ENCODE peak calls at places on chromosomes 1 and 21, in five cellular contexts. L is bronchial epithelial cell, P is small intestine, U is H7, Q is suprapubic skin. G is an unnamed sample.

GRCh38 chr1:30745834-30746208 is 11.8 kb downstream of the LAPTM5 start:
- DNase-seq in L (no peak), P (no peak), U (no peak), Q (no peak), G (no peak)

GRCh38 chr1:91537281-91538069 is 36.8 kb downstream of the CDC7 start:
- DNase-seq in L (peak; percentile 17), P (no peak), U (no peak), Q (no peak), G (peak; percentile 19)

GRCh38 chr1:154973344-154974085 is 966 bp upstream of the CKS1B start:
- DNase-seq in L (peak; percentile 97), P (peak; percentile 100), U (peak; percentile 76), Q (peak; percentile 100), G (peak; percentile 95)

GRCh38 chr1:51463561-51463960 is 55.5 kb downstream of the EPS15 start:
- DNase-seq in L (no peak), P (peak; percentile 26), U (no peak), Q (no peak), G (no peak)

GRCh38 chr1:93613895-93614294 is 67.7 kb downstream of the BCAR3 start:
- DNase-seq in L (no peak), P (no peak), U (no peak), Q (no peak), G (peak; percentile 71)

GRCh38 chr1:75423136-75423535 is 187.8 kb downstream of the SLC44A5 start:
- DNase-seq in L (no peak), P (no peak), U (no peak), Q (no peak), G (no peak)

GRCh38 chr1:41238311-41239094 is 3.6 kb downstream of the SCMH1 start:
- DNase-seq in L (peak; percentile 64), P (peak; percentile 20), U (no peak), Q (no peak), G (no peak)

GRCh38 chr1:22277662-22278061 is 134.8 kb upstream of the WNT4 start:
- DNase-seq in L (no peak), P (no peak), U (no peak), Q (no peak), G (no peak)

GRCh38 chr1:162366149-162366548 is 10.5 kb downstream of the SPATA46 start:
- DNase-seq in L (no peak), P (no peak), U (no peak), Q (no peak), G (no peak)

GRCh38 chr1:40798366-40799310 is 15.1 kb downstream of the KCNQ4 start:
- DNase-seq in L (no peak), P (no peak), U (no peak), Q (no peak), G (no peak)

GRCh38 chr1:167365360-167365759 is 144.7 kb downstream of the POU2F1 start:
- DNase-seq in L (no peak), P (no peak), U (no peak), Q (no peak), G (no peak)

GRCh38 chr1:110951161-110951560 is 12.6 kb downstream of the LRIF1 start:
- DNase-seq in L (no peak), P (no peak), U (no peak), Q (no peak), G (no peak)

GRCh38 chr1:18923721-18924610 is 21.6 kb upstream of the ALDH4A1 start:
- DNase-seq in L (peak; percentile 39), P (no peak), U (no peak), Q (no peak), G (peak; percentile 55)

GRCh38 chr1:223455470-223455869 is 62.3 kb downstream of the CCDC185 start:
- DNase-seq in L (no peak), P (no peak), U (no peak), Q (no peak), G (no peak)

GRCh38 chr1:173424786-173425407 is 52.2 kb upstream of the PRDX6 start:
- DNase-seq in L (peak; percentile 65), P (no peak), U (no peak), Q (no peak), G (no peak)

GRCh38 chr1:12294076-12294475 is 64.2 kb downstream of the VPS13D start:
- DNase-seq in L (no peak), P (no peak), U (no peak), Q (no peak), G (no peak)

GRCh38 chr1:225567789-225568188 is 85.1 kb downstream of the ENAH start:
- DNase-seq in L (peak; percentile 5), P (no peak), U (peak; percentile 20), Q (no peak), G (no peak)

GRCh38 chr1:34131396-34132160 is 33.5 kb downstream of the CSMD2 start:
- DNase-seq in L (no peak), P (no peak), U (no peak), Q (peak; percentile 37), G (no peak)

GRCh38 chr1:12621346-12622320 is 3.6 kb upstream of the DHRS3 start:
- DNase-seq in L (no peak), P (no peak), U (no peak), Q (no peak), G (no peak)

GRCh38 chr1:230627767-230628166 is 14.5 kb upstream of the COG2 start:
- DNase-seq in L (peak; percentile 75), P (no peak), U (no peak), Q (no peak), G (no peak)

GRCh38 chr1:209485167-209485566 is 98.3 kb upstream of the CAMK1G start:
- DNase-seq in L (peak; percentile 99), P (no peak), U (no peak), Q (no peak), G (no peak)

GRCh38 chr1:22143065-22143514 is at the start of gene WNT4:
- DNase-seq in L (no peak), P (no peak), U (peak; percentile 96), Q (no peak), G (no peak)

GRCh38 chr21:26140185-26140584 is 30.4 kb downstream of the APP start:
- DNase-seq in L (peak; percentile 81), P (no peak), U (no peak), Q (no peak), G (peak; percentile 37)

GRCh38 chr1:92504751-92505692 is 18.3 kb upstream of the GFI1 start:
- DNase-seq in L (no peak), P (no peak), U (no peak), Q (no peak), G (no peak)

GRCh38 chr1:234612352-234613127 is 2.6 kb upstream of the IRF2BP2 start:
- DNase-seq in L (peak; percentile 100), P (peak; percentile 99), U (no peak), Q (peak; percentile 93), G (peak; percentile 94)
- H3K4me3 ChIP-seq in L (no peak overlapping the region), P (no peak overlapping the region), U (no peak overlapping the region), Q (peak overlapping the region; percentile 87), G (peak overlapping the region; percentile 39)

GRCh38 chr1:32533792-32534327 is 5.4 kb upstream of the ZBTB8A start:
- DNase-seq in L (no peak), P (no peak), U (no peak), Q (no peak), G (no peak)
- H3K36me3 ChIP-seq in L (no peaks in the 10 kb centered on the region), P (no peaks in the 10 kb centered on the region), U (no peaks in the 10 kb centered on the region), Q (no peaks in the 10 kb centered on the region), G (no peaks in the 10 kb centered on the region)

GRCh38 chr1:239630767-239631166 is 244.4 kb downstream of the CHRM3 start:
- DNase-seq in L (no peak), P (no peak), U (peak; percentile 51), Q (no peak), G (no peak)
- H3K4me3 ChIP-seq in L (no peak overlapping the region), P (no peak overlapping the region), U (no peak overlapping the region), Q (no peak overlapping the region), G (no peak overlapping the region)

DNA sequence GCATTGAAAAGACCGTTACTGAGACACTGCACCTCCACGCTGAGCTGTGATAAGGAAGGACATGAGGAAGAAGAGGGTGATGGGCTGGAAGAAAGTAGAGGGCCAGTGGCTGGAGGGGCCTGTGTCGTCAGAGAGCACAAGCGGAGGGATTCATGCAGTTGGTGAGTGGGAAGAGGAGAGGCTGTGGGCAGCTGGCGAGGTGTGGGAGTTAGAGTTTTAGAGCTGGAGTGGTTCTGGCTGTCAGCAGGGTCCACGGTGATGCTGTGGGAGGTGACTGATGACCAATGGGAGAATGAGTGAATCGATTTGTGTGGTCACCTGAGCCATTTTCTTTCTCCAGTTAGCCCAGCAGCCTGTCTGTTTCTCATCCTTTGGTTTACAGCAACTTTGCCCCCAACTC is 66.2 kb upstream of the SLC2A1 start:
- DNase-seq in L (no peak), P (no peak), U (no peak), Q (no peak), G (no peak)
- H3K36me3 ChIP-seq in L (no peaks in the 10 kb centered on the region), P (no peaks in the 10 kb centered on the region), U (no peaks in the 10 kb centered on the region), Q (no peaks in the 10 kb centered on the region), G (no peaks in the 10 kb centered on the region)

DNA sequence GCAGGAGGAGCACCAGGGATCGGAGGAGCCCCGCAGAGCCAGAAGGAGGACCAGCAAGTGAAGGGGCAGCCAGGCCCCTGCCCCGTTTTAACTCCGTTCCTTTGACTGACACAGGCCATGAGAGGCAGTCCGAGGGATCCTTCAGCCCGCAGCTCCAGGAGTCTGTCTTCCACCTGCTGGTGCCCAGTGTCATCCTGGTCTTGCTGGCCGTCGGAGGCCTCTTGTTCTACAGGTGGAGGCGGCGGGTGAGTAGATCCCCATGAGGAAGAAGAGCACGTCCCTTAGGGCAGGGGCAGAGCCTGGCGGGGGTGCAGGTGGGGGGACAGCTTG is 13.3 kb downstream of the CSF1 start:
- DNase-seq in L (no peak), P (no peak), U (no peak), Q (no peak), G (no peak)
- H3K4me3 ChIP-seq in L (no peak overlapping the region), P (no peak overlapping the region), U (no peak overlapping the region), Q (no peak overlapping the region), G (no peak overlapping the region)

DNA sequence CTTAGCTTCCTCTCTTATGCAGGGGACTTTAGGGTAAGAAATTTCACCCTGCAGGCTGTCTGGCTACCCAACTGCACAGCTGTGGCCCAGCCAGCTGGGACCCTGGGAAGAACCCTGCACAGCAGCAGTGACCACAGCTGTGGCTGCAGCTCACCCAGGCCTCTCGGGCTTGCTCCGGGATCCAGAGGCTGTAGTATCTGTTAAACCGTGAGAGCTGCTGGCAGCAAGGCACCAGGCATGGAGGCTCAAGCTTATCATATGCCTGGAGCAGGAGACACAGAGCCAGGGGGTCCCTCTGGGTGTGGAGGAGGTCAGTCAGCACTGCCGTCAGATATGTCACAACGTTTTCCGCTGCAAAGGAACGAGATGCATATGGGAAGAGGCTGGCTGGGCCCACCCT is 40.3 kb downstream of the URB1 start:
- DNase-seq in L (no peak), P (no peak), U (no peak), Q (peak; percentile 54), G (no peak)
- H3K36me3 ChIP-seq in L (peaks cover 41% of the 10 kb centered on the region), P (peaks cover 24% of the 10 kb centered on the region), U (peaks cover 53% of the 10 kb centered on the region), Q (peaks cover 92% of the 10 kb centered on the region), G (no peaks in the 10 kb centered on the region)

GRCh38 chr1:218347713-218348627 is 2.8 kb downstream of the TGFB2 start:
- DNase-seq in L (peak; percentile 49), P (no peak), U (peak; percentile 18), Q (no peak), G (no peak)
- H3K4me3 ChIP-seq in L (peak overlapping the region; percentile 56), P (no peak overlapping the region), U (peak overlapping the region; percentile 84), Q (peak overlapping the region; percentile 77), G (peak overlapping the region; percentile 66)

G was measured in gastrocnemius medialis.